ENCODE peak calls at places on chromosomes 7 and 10, in five cellular contexts. L is heart left ventricle, R is HCT116, E is A549, U is esophagus squamous epithelium. C is an unnamed sample.

GRCh38 chr7:99624487-99624886 is 7.7 kb downstream of the ZSCAN25 start:
- DNase-seq in L (no peak), R (no peak), E (no peak), U (no peak), C (peak)

GRCh38 chr7:52209658-52210057 is 825.8 kb upstream of the POM121L12 start:
- DNase-seq in L (no peak), R (no peak), E (no peak), U (no peak), C (no peak)

GRCh38 chr10:66982792-66983481 is 57.1 kb downstream of the LRRTM3 start:
- DNase-seq in L (no peak), R (no peak), E (no peak), U (no peak), C (no peak)

GRCh38 chr10:112584276-112584675 is 137.3 kb downstream of the VTI1A start:
- DNase-seq in L (no peak), R (no peak), E (no peak), U (no peak), C (no peak)

GRCh38 chr7:95577137-95577536 is 19.2 kb downstream of the PDK4 start:
- DNase-seq in L (no peak), R (no peak), E (peak), U (no peak), C (no peak)

GRCh38 chr10:50600831-50601466 is 22.8 kb downstream of the SGMS1 start:
- DNase-seq in L (no peak), R (no peak), E (no peak), U (no peak), C (no peak)

GRCh38 chr7:142445019-142445686 is 187.3 kb upstream of the PRSS58 start:
- DNase-seq in L (no peak), R (peak), E (no peak), U (no peak), C (no peak)

GRCh38 chr7:99005776-99006175 is 127.4 kb downstream of the TRRAP start:
- DNase-seq in L (no peak), R (no peak), E (no peak), U (no peak), C (no peak)

GRCh38 chr7:1044189-1045037 is at the start of gene GPR146:
- DNase-seq in L (peak), R (peak), E (peak), U (peak), C (peak)
- TF ChIP-seq POLR2A in L (peak), R (peak), E (no peak), U (no peak), C (no peak)

GRCh38 chr10:123678376-123678775 is 12.2 kb downstream of the GPR26 start:
- DNase-seq in L (no peak), R (no peak), E (no peak), U (no peak), C (no peak)
- TF ChIP-seq CTCF in L (no peak), R (no peak), E (no peak), U (no peak), C (no peak)

GRCh38 chr7:70520604-70521003 is 611.3 kb upstream of the GALNT17 start:
- DNase-seq in L (no peak), R (no peak), E (peak), U (no peak), C (no peak)
- TF ChIP-seq POLR2A in L (no peak), R (no peak), E (no peak), U (no peak), C (no peak)

GRCh38 chr10:38043516-38043915 is 33.0 kb downstream of the ZNF33A start:
- DNase-seq in L (no peak), R (no peak), E (no peak), U (no peak), C (no peak)
- TF ChIP-seq CTCF in L (no peak), R (no peak), E (no peak), U (no peak), C (no peak)

DNA sequence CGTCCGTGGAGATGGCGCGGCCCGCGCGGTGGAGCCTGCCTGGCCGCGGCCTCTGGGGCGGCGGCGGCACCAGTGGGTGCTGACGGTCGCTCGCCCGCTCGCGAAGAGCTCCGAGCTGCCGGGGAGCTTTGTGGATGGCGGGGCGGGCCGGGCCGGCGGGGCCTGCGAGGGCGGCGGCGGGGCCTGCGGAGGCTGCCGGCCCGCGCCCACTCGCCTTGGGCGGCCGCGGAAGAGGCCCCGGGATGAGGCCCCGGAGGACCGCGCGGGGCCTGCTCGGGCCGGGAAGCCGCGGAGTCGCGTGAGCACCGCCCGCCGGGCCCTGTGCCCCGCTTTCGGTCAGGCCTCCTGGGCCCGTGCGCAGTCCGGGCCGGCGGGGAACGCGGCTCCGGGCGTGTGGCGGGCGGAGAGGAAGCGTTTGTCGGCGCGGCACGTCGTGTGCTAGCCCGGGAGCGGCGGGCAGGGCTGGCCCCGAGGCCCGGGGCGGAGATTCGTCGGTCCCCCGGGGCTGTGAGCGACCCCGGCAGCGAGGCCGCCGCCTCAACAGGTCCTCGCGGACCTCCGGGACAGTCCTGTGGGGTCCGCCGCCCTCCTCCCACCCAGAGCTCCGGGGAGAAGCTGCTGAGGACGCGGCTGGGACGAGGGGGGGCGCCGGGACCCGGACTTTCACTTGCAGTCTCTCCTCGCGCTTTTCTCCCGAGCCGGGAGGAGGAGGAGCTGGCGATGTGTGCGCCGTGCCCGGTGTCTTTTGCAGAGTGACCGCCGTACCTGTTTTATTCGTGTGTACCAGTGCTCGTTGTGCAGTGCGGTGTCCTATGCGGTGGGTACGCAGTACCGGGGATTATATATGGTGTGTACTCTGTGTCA is 578 bp downstream of the ZMYND11 start:
- DNase-seq in L (peak), R (no peak), E (peak), U (no peak), C (peak)
- TF ChIP-seq POLR2A in L (no peak), R (no peak), E (no peak), U (no peak), C (no peak)

GRCh38 chr10:110597476-110597875 is 30.0 kb downstream of the SMC3 start:
- DNase-seq in L (no peak), R (no peak), E (no peak), U (no peak), C (no peak)

GRCh38 chr10:110600487-110601101 is 33.1 kb downstream of the SMC3 start:
- DNase-seq in L (no peak), R (peak), E (peak), U (no peak), C (no peak)
- TF ChIP-seq CTCF in L (peak), R (peak), E (peak), U (peak), C (no peak)

DNA sequence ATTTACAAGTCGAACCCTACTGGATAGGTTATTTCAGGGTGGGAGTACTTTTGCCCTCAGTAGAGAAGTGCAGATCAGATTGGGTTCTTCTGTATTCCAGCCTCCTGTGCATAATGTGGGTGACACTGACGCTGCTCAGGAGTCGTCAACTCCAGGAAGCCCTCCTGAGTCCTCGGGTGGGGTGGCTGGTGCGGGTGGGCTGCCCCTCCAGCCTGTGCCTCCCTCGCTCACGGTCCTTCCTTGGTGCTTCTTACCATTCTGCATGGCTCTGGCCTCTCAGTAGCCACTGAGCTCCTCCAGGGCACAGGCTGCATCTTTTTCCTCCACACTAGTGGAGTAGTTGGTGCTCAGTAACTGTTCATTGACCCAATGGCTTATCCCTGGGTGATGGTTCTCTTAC is 4.3 kb downstream of the CDH23 start:
- DNase-seq in L (no peak), R (no peak), E (no peak), U (no peak), C (no peak)
- TF ChIP-seq POLR2A in L (no peak), R (no peak), E (no peak), U (no peak), C (no peak)

GRCh38 chr7:137354361-137354760 is 10.8 kb upstream of the PTN start:
- DNase-seq in L (no peak), R (no peak), E (no peak), U (no peak), C (no peak)

GRCh38 chr7:137351941-137352340 is 8.4 kb upstream of the PTN start:
- DNase-seq in L (no peak), R (no peak), E (no peak), U (no peak), C (no peak)
- TF ChIP-seq CTCF in L (no peak), R (no peak), E (no peak), U (no peak), C (no peak)

GRCh38 chr7:47979145-47979831 is at the start of gene HUS1:
- DNase-seq in L (peak), R (peak), E (peak), U (peak), C (peak)
- TF ChIP-seq POLR2A in L (peak), R (peak), E (peak), U (no peak), C (no peak)